ENCODE peak calls at places on chromosomes 1 and 21, in ten cellular contexts. L, K, H, I, B, F, D, T, R and U are unnamed samples.

GRCh38 chr1:234262754-234263105 is 110.5 kb upstream of the COA6 start:
- DNase-seq in L (no peak), K (peak; percentile 54), H (no peak), I (peak; percentile 37), B (no peak), F (peak; percentile 1), D (no peak), T (no peak), R (no peak), U (peak; percentile 24)

GRCh38 chr1:57172040-57172439 is 206.2 kb upstream of the C8B start:
- DNase-seq in L (no peak), K (no peak), H (no peak), I (no peak), B (no peak), F (no peak), D (no peak), T (no peak), R (no peak), U (no peak)

GRCh38 chr1:44044071-44044801 is 13.0 kb upstream of the SLC6A9 start:
- DNase-seq in L (no peak), K (peak; percentile 15), H (no peak), I (no peak), B (no peak), F (no peak), D (no peak), T (no peak), R (peak; percentile 23), U (no peak)

GRCh38 chr21:39660191-39660590 is 47.5 kb downstream of the B3GALT5 start:
- DNase-seq in L (peak; percentile 59), K (no peak), H (no peak), I (peak; percentile 54), B (no peak), F (peak; percentile 77), D (no peak), T (peak; percentile 35), R (no peak), U (peak; percentile 73)

GRCh38 chr1:156371553-156372264 is 2.7 kb downstream of the RHBG start:
- DNase-seq in L (peak; percentile 72), K (peak; percentile 62), H (no peak), I (peak; percentile 25), B (no peak), F (peak; percentile 79), D (peak; percentile 82), T (peak; percentile 37), R (no peak), U (no peak)

GRCh38 chr1:164682570-164682969 is 123.6 kb downstream of the PBX1 start:
- DNase-seq in L (no peak), K (no peak), H (no peak), I (no peak), B (no peak), F (no peak), D (no peak), T (no peak), R (no peak), U (no peak)

GRCh38 chr1:12353981-12354380 is 124.2 kb downstream of the VPS13D start:
- DNase-seq in L (no peak), K (no peak), H (no peak), I (no peak), B (no peak), F (no peak), D (no peak), T (no peak), R (no peak), U (no peak)

GRCh38 chr1:205058853-205059252 is 15.8 kb downstream of the CNTN2 start:
- DNase-seq in L (no peak), K (no peak), H (no peak), I (no peak), B (peak; percentile 42), F (no peak), D (no peak), T (no peak), R (no peak), U (no peak)

DNA sequence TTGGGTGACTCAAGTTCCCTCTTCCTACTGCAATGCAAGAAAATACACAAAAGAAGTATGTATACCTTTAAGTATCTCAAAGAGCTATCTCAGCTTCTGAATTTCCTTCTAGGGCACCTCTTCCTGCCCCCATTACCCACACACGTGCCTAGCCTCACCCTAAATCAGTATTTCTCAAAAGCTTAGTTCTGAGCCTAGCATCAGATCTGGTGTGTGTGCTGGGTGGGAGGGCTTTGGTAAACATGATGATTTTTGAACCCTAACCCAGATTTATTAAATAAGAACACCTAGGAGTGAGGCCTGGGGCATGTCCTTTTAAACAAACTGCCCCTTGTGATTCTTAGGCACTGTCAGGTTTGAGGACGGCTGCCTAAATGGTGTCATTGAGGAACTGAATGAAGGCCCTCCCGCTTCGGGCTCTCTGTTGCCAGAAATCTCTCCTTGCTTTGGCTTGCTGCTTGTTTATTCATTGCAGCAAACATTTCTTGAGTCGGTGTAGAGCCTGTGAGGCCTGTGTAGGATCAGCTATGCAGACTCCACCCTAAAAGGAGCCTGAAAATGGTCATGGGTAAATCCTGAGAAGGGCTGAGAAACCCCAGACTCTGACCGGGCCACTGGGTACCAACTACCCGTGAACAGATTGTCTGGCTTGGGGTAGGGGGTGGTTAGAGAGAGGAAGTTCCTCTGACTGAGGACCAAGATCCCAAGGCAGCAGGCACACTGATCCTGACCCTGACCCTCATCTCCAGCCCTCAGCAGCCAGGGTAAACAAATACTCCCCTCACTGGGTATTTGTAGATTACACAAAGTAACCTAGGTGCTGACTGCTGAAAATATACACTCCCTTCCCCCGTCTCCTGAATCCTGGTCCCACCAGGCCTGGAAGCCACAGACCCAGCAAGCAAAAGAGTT is 3.0 kb downstream of the IL6R start:
- DNase-seq in L (peak; percentile 21), K (peak; percentile 86), H (no peak), I (peak; percentile 34), B (no peak), F (no peak), D (peak; percentile 40), T (no peak), R (peak; percentile 73), U (no peak)
- H3K4me3 ChIP-seq in L (no peak overlapping the region), K (peak overlapping the region; percentile 79), H (peak overlapping the region; percentile 70), I (peak overlapping the region; percentile 36), B (peak overlapping the region; percentile 64), F (no peak overlapping the region), D (peak overlapping the region; percentile 88), T (peak overlapping the region; percentile 88), R (peak overlapping the region; percentile 75), U (no peak overlapping the region)

GRCh38 chr1:228212415-228212965 is 4.6 kb downstream of the OBSCN start:
- DNase-seq in L (no peak), K (no peak), H (no peak), I (no peak), B (peak; percentile 81), F (no peak), D (peak; percentile 51), T (no peak), R (no peak), U (no peak)

GRCh38 chr1:228214921-228215662 is 7.2 kb downstream of the OBSCN start:
- DNase-seq in L (no peak), K (no peak), H (no peak), I (no peak), B (no peak), F (no peak), D (no peak), T (no peak), R (no peak), U (no peak)

GRCh38 chr1:228211871-228212414 is 4.1 kb downstream of the OBSCN start:
- DNase-seq in L (no peak), K (no peak), H (no peak), I (no peak), B (no peak), F (no peak), D (no peak), T (no peak), R (no peak), U (no peak)

GRCh38 chr1:228213917-228214808 is 6.3 kb downstream of the OBSCN start:
- DNase-seq in L (no peak), K (no peak), H (no peak), I (no peak), B (no peak), F (no peak), D (peak; percentile 45), T (no peak), R (no peak), U (no peak)

DNA sequence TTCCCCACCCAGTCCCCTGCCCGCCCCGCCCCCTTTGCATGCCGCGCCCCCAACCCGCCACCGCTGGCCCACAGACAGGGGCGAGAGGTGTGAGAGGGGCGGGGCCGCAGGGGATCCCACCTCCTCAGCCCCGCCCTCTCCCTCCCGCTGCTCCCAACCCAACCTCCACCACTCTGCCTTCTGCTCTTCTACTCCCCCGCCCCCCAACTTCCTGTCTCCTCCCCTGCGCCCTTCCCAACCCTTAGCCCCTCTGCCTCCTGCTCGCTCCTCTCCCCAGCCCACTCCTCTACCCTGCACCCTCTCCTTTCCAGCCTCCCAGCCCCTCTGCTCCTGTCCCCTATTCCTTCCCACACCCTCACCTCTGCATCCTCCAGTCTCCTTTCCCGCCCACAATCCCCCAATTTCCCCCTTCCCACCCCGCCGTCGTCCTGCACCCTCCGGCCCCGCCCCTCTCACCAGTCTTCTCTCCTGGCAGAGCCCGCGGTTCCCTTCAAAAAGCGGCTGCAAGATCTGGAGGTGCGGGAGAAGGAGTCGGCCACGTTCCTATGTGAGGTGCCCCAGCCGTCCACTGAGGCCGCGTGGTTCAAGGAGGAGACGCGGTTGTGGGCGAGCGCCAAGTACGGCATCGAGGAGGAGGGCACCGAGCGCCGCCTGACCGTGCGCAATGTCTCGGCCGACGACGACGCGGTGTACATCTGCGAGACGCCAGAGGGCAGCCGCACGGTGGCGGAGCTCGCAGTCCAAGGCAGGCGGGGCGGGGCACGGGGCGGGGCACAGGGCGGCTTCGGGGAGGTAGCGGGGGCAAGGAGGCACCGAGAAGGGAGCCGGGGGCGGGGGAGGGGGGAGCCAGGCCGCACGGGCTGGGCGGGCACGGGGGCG is 5.4 kb downstream of the OBSCN start:
- DNase-seq in L (peak; percentile 52), K (peak; percentile 81), H (peak; percentile 54), I (peak; percentile 71), B (peak; percentile 97), F (peak; percentile 65), D (peak; percentile 94), T (peak; percentile 85), R (peak; percentile 90), U (peak; percentile 65)
- TF ChIP-seq CTCF in L (peak; percentile 58), K (peak; percentile 45), H (peak; percentile 30), I (peak; percentile 54), B (peak; percentile 43), F (peak; percentile 68), D (peak; percentile 49), T (peak; percentile 57), R (peak; percentile 45), U (peak; percentile 63)

DNA sequence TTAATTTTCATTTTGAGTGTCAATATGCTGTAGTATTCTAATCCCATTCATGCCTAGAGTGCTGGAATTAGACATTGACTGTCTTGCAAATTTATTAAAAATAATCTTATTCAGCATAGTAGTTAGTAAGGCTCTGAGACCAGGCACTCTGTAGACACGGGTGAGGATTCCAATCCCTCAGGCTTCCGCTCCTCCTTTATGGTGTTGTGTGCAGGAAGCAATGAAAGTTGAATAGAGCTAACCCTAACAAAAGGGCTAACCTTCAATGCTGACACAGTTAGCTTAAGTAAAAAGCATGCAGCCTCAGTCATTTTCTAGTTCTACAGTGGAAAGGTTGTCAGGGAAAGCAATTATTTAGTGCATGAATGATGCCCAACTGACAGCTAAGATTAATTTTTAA is 199.6 kb upstream of the SGIP1 start:
- DNase-seq in L (no peak), K (no peak), H (no peak), I (no peak), B (no peak), F (no peak), D (no peak), T (no peak), R (no peak), U (no peak)
- H3K4me3 ChIP-seq in L (no peak overlapping the region), K (peak overlapping the region; percentile 13), H (peak overlapping the region; percentile 57), I (peak overlapping the region; percentile 80), B (peak overlapping the region; percentile 56), F (peak overlapping the region; percentile 63), D (peak overlapping the region; percentile 65), T (peak overlapping the region; percentile 74), R (peak overlapping the region; percentile 59), U (no peak overlapping the region)

GRCh38 chr1:168636200-168636599 is 59.8 kb downstream of the XCL1 start:
- DNase-seq in L (peak; percentile 52), K (no peak), H (no peak), I (no peak), B (no peak), F (no peak), D (no peak), T (no peak), R (no peak), U (no peak)

GRCh38 chr1:168636642-168637111 is 60.3 kb downstream of the XCL1 start:
- DNase-seq in L (peak; percentile 79), K (peak; percentile 55), H (no peak), I (peak; percentile 86), B (no peak), F (peak; percentile 55), D (no peak), T (no peak), R (peak; percentile 67), U (peak; percentile 56)

GRCh38 chr1:168638884-168639283 is 62.5 kb downstream of the XCL1 start:
- DNase-seq in L (no peak), K (no peak), H (no peak), I (no peak), B (no peak), F (no peak), D (no peak), T (no peak), R (no peak), U (no peak)

GRCh38 chr1:168635129-168635528 is 58.7 kb downstream of the XCL1 start:
- DNase-seq in L (no peak), K (no peak), H (no peak), I (no peak), B (no peak), F (no peak), D (no peak), T (no peak), R (no peak), U (no peak)

GRCh38 chr1:168637350-168637991 is 61.1 kb downstream of the XCL1 start:
- DNase-seq in L (peak; percentile 38), K (no peak), H (no peak), I (no peak), B (no peak), F (peak; percentile 57), D (no peak), T (no peak), R (no peak), U (no peak)
- TF ChIP-seq CTCF in L (peak; percentile 58), K (peak; percentile 59), H (peak; percentile 43), I (peak; percentile 45), B (no peak), F (peak; percentile 72), D (peak; percentile 57), T (peak; percentile 64), R (peak; percentile 18), U (peak; percentile 64)